ENCODE peak calls at places on chromosomes 13 and 19, in five cellular contexts. One of them, this sample, is unnamed.

GRCh38 chr19:6003976-6004375 is 26.0 kb upstream of the RANBP3 start:
- DNase-seq in adrenal gland: no peak
- DNase-seq in IMR-90: no peak
- DNase-seq in uterus: no peak
- DNase-seq in stomach: no peak
- DNase-seq in this sample: no peak

GRCh38 chr13:100513987-100514670 is 74.5 kb downstream of the GGACT start:
- DNase-seq in adrenal gland: no peak
- DNase-seq in IMR-90: no peak
- DNase-seq in uterus: no peak
- DNase-seq in stomach: no peak
- DNase-seq in this sample: no peak

GRCh38 chr19:51091895-51092873 is 9.5 kb upstream of the KLK14 start:
- DNase-seq in adrenal gland: no peak
- DNase-seq in IMR-90: no peak
- DNase-seq in uterus: no peak
- DNase-seq in stomach: no peak
- DNase-seq in this sample: no peak

GRCh38 chr13:103625194-103625593 is 559.0 kb upstream of the SLC10A2 start:
- DNase-seq in adrenal gland: no peak
- DNase-seq in IMR-90: no peak
- DNase-seq in uterus: no peak
- DNase-seq in stomach: no peak
- DNase-seq in this sample: no peak

GRCh38 chr19:29889702-29890101 is 52.3 kb upstream of the URI1 start:
- DNase-seq in adrenal gland: no peak
- DNase-seq in IMR-90: no peak
- DNase-seq in uterus: no peak
- DNase-seq in stomach: no peak
- DNase-seq in this sample: no peak

GRCh38 chr19:40936755-40937154 is 54.3 kb upstream of the CYP2B6 start:
- DNase-seq in adrenal gland: no peak
- DNase-seq in IMR-90: no peak
- DNase-seq in uterus: no peak
- DNase-seq in stomach: no peak
- DNase-seq in this sample: no peak

GRCh38 chr19:39796000-39796498 is 17.4 kb downstream of the LEUTX start:
- DNase-seq in adrenal gland: no peak
- DNase-seq in IMR-90: no peak
- DNase-seq in uterus: no peak
- DNase-seq in stomach: no peak
- DNase-seq in this sample: no peak

GRCh38 chr13:41693434-41693833 is 236.1 kb downstream of the RGCC start:
- DNase-seq in adrenal gland: no peak
- DNase-seq in IMR-90: no peak
- DNase-seq in uterus: no peak
- DNase-seq in stomach: no peak
- DNase-seq in this sample: no peak

GRCh38 chr13:98325724-98326123 is 148.7 kb upstream of the RNF113B start:
- DNase-seq in adrenal gland: no peak
- DNase-seq in IMR-90: no peak
- DNase-seq in uterus: no peak
- DNase-seq in stomach: no peak
- DNase-seq in this sample: peak

GRCh38 chr19:47483800-47484690 is at the start of gene KPTN:
- DNase-seq in adrenal gland: peak
- DNase-seq in IMR-90: peak
- DNase-seq in uterus: peak
- DNase-seq in stomach: peak
- DNase-seq in this sample: peak

GRCh38 chr19:30036154-30037129 is 94.4 kb downstream of the URI1 start:
- DNase-seq in adrenal gland: no peak
- DNase-seq in IMR-90: peak
- DNase-seq in uterus: no peak
- DNase-seq in stomach: no peak
- DNase-seq in this sample: no peak

GRCh38 chr19:45640849-45641273 is 1.7 kb upstream of the EML2 start:
- DNase-seq in adrenal gland: peak
- DNase-seq in IMR-90: no peak
- DNase-seq in uterus: no peak
- DNase-seq in stomach: peak
- DNase-seq in this sample: no peak

GRCh38 chr13:46179576-46180368 is 2.2 kb downstream of the LCP1 start:
- DNase-seq in adrenal gland: peak
- DNase-seq in IMR-90: no peak
- DNase-seq in uterus: no peak
- DNase-seq in stomach: peak
- DNase-seq in this sample: no peak

GRCh38 chr13:21243843-21244184 is 67.4 kb downstream of the MRPL57 start:
- DNase-seq in adrenal gland: no peak
- DNase-seq in IMR-90: no peak
- DNase-seq in uterus: no peak
- DNase-seq in stomach: no peak
- DNase-seq in this sample: no peak
- TF ChIP-seq POLR2A in adrenal gland: no peak
- TF ChIP-seq POLR2A in IMR-90: no peak
- TF ChIP-seq POLR2A in uterus: no peak
- TF ChIP-seq POLR2A in stomach: no peak
- TF ChIP-seq POLR2A in this sample: no peak

DNA sequence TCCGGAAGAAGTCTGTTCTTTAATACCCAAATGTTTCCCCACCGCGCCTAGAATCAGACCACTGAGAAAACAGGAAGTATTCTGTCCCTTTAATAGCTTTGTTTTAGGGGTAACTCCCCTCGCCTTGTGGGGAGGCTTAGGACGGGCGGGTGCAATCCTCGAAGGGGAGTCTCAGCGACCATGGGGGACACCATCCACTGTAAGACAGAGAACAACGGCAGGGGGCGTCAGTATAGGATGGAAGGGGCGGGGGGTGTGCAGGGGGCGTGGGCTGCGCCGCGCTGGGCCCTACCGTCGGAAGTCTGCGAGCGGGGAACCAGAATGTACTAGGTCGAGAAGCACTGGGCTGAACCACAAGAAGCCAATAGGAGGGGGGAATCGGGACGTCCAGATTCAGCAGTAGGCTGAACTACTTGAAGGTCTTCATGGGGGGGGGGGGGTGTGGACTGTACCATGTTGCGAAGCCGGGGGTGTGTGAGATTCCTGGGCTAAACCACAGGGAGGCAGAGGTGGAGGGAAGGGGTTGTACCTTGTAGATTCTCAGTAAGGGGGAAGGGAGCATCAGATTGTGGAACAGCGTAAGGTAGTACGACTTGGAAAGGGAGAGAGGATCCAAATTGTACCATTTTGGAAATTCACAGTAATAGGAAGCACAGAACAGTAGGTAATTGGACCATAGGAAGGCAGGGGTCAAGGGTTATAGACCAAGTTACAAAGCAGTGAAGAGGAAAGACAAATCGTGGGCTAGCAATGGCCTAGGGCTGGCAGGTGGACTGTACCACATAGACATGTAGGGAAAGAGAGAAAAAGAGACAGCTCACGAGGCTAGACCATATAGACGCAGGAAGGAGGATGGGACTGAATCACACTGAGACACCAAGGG is 1.0 kb upstream of the DBP start:
- DNase-seq in adrenal gland: peak
- DNase-seq in IMR-90: peak
- DNase-seq in uterus: peak
- DNase-seq in stomach: peak
- DNase-seq in this sample: peak
- TF ChIP-seq CTCF in adrenal gland: peak
- TF ChIP-seq CTCF in IMR-90: peak
- TF ChIP-seq CTCF in uterus: no peak
- TF ChIP-seq CTCF in stomach: peak
- TF ChIP-seq CTCF in this sample: no peak

DNA sequence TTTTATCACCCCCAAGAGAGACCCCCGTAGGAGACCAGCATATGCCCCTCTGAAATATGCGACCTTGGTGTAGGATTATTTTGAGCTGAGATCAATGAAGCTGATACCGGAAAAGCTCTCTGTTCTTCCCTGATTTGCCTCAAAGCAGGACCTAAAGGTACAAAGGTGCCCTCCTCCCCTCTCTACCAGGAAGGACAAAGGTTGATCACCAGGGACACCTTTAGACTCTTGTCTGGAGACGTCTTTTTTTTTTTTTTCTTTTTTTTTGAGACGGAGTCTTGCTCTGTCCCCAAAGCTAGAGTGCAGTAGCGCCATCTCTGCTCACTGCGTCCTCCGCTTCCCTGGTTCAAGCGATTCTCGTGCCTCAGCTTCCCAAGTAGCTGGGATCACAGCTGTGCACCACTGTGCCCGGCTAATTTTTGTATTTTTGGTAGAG is 792 bp upstream of the PEX11G start:
- DNase-seq in adrenal gland: no peak
- DNase-seq in IMR-90: no peak
- DNase-seq in uterus: no peak
- DNase-seq in stomach: no peak
- DNase-seq in this sample: no peak
- H3K27ac ChIP-seq in adrenal gland: peak
- H3K27ac ChIP-seq in IMR-90: no peak
- H3K27ac ChIP-seq in uterus: no peak
- H3K27ac ChIP-seq in stomach: peak
- H3K27ac ChIP-seq in this sample: no peak

DNA sequence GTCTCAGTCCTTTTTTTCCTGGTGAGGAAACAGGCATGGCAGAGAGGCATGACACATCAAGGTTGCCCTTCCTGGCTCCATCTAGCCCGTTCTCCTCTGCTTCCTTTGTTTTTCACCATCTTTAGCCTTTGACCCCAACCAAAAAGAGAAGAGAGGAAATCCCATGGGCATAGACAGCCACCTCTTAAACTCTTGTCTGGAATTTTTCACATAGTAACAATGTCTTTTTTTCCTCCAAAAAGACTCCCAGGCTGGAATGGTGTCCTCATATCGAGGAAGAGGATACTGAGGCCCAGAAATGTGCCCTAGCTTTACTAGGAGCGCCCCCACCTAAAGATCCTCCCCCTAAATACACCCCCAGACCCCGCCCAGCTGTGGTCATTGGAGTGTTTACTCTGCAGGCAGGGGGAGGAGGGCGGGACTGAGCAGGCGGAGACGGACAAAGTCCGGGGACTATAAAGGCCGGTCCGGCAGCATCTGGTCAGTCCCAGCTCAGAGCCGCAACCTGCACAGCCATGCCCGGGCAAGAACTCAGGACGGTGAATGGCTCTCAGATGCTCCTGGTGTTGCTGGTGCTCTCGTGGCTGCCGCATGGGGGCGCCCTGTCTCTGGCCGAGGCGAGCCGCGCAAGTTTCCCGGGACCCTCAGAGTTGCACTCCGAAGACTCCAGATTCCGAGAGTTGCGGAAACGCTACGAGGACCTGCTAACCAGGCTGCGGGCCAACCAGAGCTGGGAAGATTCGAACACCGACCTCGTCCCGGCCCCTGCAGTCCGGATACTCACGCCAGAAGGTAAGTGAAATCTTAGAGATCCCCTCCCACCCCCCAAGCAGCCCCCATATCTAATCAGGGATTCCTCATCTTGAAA is at the start of gene GDF15:
- DNase-seq in adrenal gland: no peak
- DNase-seq in IMR-90: peak
- DNase-seq in uterus: peak
- DNase-seq in stomach: peak
- DNase-seq in this sample: peak
- TF ChIP-seq POLR2A in adrenal gland: no peak
- TF ChIP-seq POLR2A in IMR-90: peak
- TF ChIP-seq POLR2A in uterus: no peak
- TF ChIP-seq POLR2A in stomach: no peak
- TF ChIP-seq POLR2A in this sample: peak

This sample was measured in prostate gland.